ENCODE peak calls at places on chromosomes 2 and 18, in six cellular contexts. One of them, this sample, is unnamed.

GRCh38 chr2:96574364-96574763 is 37.8 kb downstream of the ARID5A start:
- DNase-seq in H9: no peak
- DNase-seq in IMR-90: no peak
- DNase-seq in mesenchymal stem cell: peak
- DNase-seq in neuronal stem cell: no peak
- DNase-seq in H1: no peak
- DNase-seq in this sample: no peak

GRCh38 chr2:86256300-86256699 is 57.0 kb downstream of the MRPL35 start:
- DNase-seq in H9: no peak
- DNase-seq in IMR-90: no peak
- DNase-seq in mesenchymal stem cell: no peak
- DNase-seq in neuronal stem cell: no peak
- DNase-seq in H1: no peak
- DNase-seq in this sample: no peak

GRCh38 chr2:127586136-127586535 is 50.7 kb downstream of the MYO7B start:
- DNase-seq in H9: no peak
- DNase-seq in IMR-90: no peak
- DNase-seq in mesenchymal stem cell: no peak
- DNase-seq in neuronal stem cell: no peak
- DNase-seq in H1: no peak
- DNase-seq in this sample: no peak

GRCh38 chr18:72871091-72871490 is 3.3 kb upstream of the NETO1 start:
- DNase-seq in H9: no peak
- DNase-seq in IMR-90: peak
- DNase-seq in mesenchymal stem cell: no peak
- DNase-seq in neuronal stem cell: no peak
- DNase-seq in H1: no peak
- DNase-seq in this sample: no peak

GRCh38 chr2:113039158-113039557 is 13.5 kb downstream of the IL36B start:
- DNase-seq in H9: no peak
- DNase-seq in IMR-90: no peak
- DNase-seq in mesenchymal stem cell: no peak
- DNase-seq in neuronal stem cell: no peak
- DNase-seq in H1: no peak
- DNase-seq in this sample: no peak

GRCh38 chr18:23388357-23388756 is 64.7 kb upstream of the RIOK3 start:
- DNase-seq in H9: no peak
- DNase-seq in IMR-90: no peak
- DNase-seq in mesenchymal stem cell: no peak
- DNase-seq in neuronal stem cell: no peak
- DNase-seq in H1: no peak
- DNase-seq in this sample: no peak

GRCh38 chr18:13235981-13236380 is 17.4 kb downstream of the LDLRAD4 start:
- DNase-seq in H9: no peak
- DNase-seq in IMR-90: no peak
- DNase-seq in mesenchymal stem cell: no peak
- DNase-seq in neuronal stem cell: no peak
- DNase-seq in H1: no peak
- DNase-seq in this sample: no peak

GRCh38 chr2:157784169-157784822 is 91.8 kb downstream of the ACVR1 start:
- DNase-seq in H9: peak
- DNase-seq in IMR-90: peak
- DNase-seq in mesenchymal stem cell: peak
- DNase-seq in neuronal stem cell: no peak
- DNase-seq in H1: no peak
- DNase-seq in this sample: no peak

GRCh38 chr18:69217271-69217670 is 183.4 kb upstream of the DOK6 start:
- DNase-seq in H9: no peak
- DNase-seq in IMR-90: no peak
- DNase-seq in mesenchymal stem cell: no peak
- DNase-seq in neuronal stem cell: no peak
- DNase-seq in H1: no peak
- DNase-seq in this sample: no peak

GRCh38 chr18:69222089-69222488 is 178.6 kb upstream of the DOK6 start:
- DNase-seq in H9: no peak
- DNase-seq in IMR-90: no peak
- DNase-seq in mesenchymal stem cell: no peak
- DNase-seq in neuronal stem cell: no peak
- DNase-seq in H1: no peak
- DNase-seq in this sample: no peak

GRCh38 chr18:69216390-69216789 is 184.3 kb upstream of the DOK6 start:
- DNase-seq in H9: no peak
- DNase-seq in IMR-90: no peak
- DNase-seq in mesenchymal stem cell: no peak
- DNase-seq in neuronal stem cell: no peak
- DNase-seq in H1: no peak
- DNase-seq in this sample: no peak

GRCh38 chr18:69215151-69215550 is 185.5 kb upstream of the DOK6 start:
- DNase-seq in H9: no peak
- DNase-seq in IMR-90: no peak
- DNase-seq in mesenchymal stem cell: no peak
- DNase-seq in neuronal stem cell: no peak
- DNase-seq in H1: no peak
- DNase-seq in this sample: no peak

DNA sequence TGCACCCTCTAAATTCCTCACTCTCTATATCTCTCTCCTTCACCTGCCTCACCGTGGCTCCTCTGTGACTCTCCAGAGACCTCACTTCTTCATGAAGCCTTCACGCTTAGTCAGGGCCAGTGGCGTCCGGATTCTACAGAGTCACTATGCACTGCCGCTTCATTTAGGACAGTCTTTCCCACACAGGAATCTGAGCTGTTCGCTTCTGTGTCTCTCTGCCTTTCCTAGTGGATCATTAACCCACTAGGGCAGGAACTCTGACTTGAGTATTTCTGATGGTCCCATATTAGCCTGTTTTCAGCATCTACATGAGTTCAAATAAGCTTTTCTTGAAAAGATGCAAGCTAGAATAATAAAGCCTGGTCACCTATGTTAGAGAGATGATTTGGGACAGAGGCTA is 180.2 kb upstream of the DOK6 start:
- DNase-seq in H9: no peak
- DNase-seq in IMR-90: no peak
- DNase-seq in mesenchymal stem cell: no peak
- DNase-seq in neuronal stem cell: no peak
- DNase-seq in H1: no peak
- DNase-seq in this sample: no peak
- H4K91ac ChIP-seq in H9: no peak
- H4K91ac ChIP-seq in IMR-90: no peak
- H4K91ac ChIP-seq in mesenchymal stem cell: no peak
- H4K91ac ChIP-seq in neuronal stem cell: no peak
- H4K91ac ChIP-seq in H1: no peak
- H4K91ac ChIP-seq in this sample: no peak

GRCh38 chr18:63198868-63199742 is 120.5 kb downstream of the BCL2 start:
- DNase-seq in H9: no peak
- DNase-seq in IMR-90: no peak
- DNase-seq in mesenchymal stem cell: no peak
- DNase-seq in neuronal stem cell: no peak
- DNase-seq in H1: no peak
- DNase-seq in this sample: no peak
- H3K23ac ChIP-seq in H9: no peak
- H3K23ac ChIP-seq in IMR-90: peak
- H3K23ac ChIP-seq in mesenchymal stem cell: no peak
- H3K23ac ChIP-seq in neuronal stem cell: no peak
- H3K23ac ChIP-seq in H1: no peak
- H3K23ac ChIP-seq in this sample: peak

GRCh38 chr2:216498418-216499413 is at the start of gene RPL37A:
- DNase-seq in H9: peak
- DNase-seq in IMR-90: peak
- DNase-seq in mesenchymal stem cell: peak
- DNase-seq in neuronal stem cell: peak
- DNase-seq in H1: peak
- DNase-seq in this sample: peak
- H4K8ac ChIP-seq in H9: peak
- H4K8ac ChIP-seq in IMR-90: peak
- H4K8ac ChIP-seq in mesenchymal stem cell: peak
- H4K8ac ChIP-seq in neuronal stem cell: peak
- H4K8ac ChIP-seq in H1: peak
- H4K8ac ChIP-seq in this sample: peak

GRCh38 chr18:61847164-61847791 is 45.5 kb downstream of the RNF152 start:
- DNase-seq in H9: no peak
- DNase-seq in IMR-90: no peak
- DNase-seq in mesenchymal stem cell: no peak
- DNase-seq in neuronal stem cell: no peak
- DNase-seq in H1: no peak
- DNase-seq in this sample: no peak
- H4K91ac ChIP-seq in H9: no peak
- H4K91ac ChIP-seq in IMR-90: no peak
- H4K91ac ChIP-seq in mesenchymal stem cell: no peak
- H4K91ac ChIP-seq in neuronal stem cell: no peak
- H4K91ac ChIP-seq in H1: no peak
- H4K91ac ChIP-seq in this sample: no peak

DNA sequence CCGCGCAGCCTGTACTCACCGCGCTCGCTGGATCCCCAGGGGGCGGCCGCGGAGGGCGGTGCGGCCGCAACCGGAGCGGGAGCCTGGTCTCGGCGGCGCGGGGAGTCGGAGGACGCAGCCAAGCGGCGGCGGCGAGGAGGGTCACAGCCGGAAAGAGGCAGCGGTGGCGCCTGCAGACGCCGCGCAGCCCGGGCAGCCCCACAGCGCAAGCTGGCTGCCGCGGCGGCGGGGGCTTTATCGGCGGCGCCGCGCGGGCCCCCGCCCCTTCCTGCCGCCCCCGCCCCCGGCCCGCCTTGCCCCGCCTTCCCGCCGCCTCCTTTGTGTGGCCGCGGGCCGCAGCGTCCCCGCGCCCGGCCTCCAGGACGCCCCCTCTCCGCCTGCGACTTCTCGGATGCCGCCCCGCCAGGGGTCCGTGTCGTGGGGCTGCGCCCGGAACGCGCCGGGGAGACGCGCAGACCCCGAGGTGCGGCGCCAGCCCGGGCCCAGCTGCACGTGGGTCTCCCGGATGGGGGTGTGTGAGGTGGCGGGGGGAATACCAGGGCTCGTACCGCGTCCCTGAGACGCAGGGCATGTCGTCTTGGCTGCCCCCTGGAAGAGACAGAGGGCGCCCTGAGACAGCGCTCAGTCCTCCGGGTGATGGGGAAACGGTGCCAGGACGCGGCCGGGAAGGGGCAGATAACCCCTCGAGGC is at the start of gene SERPINE2:
- DNase-seq in H9: peak
- DNase-seq in IMR-90: peak
- DNase-seq in mesenchymal stem cell: peak
- DNase-seq in neuronal stem cell: peak
- DNase-seq in H1: peak
- DNase-seq in this sample: peak
- H3K23ac ChIP-seq in H9: no peak
- H3K23ac ChIP-seq in IMR-90: peak
- H3K23ac ChIP-seq in mesenchymal stem cell: peak
- H3K23ac ChIP-seq in neuronal stem cell: peak
- H3K23ac ChIP-seq in H1: no peak
- H3K23ac ChIP-seq in this sample: no peak

GRCh38 chr2:6828299-6828584 is 37.5 kb downstream of the CMPK2 start:
- DNase-seq in H9: no peak
- DNase-seq in IMR-90: peak
- DNase-seq in mesenchymal stem cell: peak
- DNase-seq in neuronal stem cell: no peak
- DNase-seq in H1: no peak
- DNase-seq in this sample: peak
- H4K8ac ChIP-seq in H9: no peak
- H4K8ac ChIP-seq in IMR-90: no peak
- H4K8ac ChIP-seq in mesenchymal stem cell: no peak
- H4K8ac ChIP-seq in neuronal stem cell: no peak
- H4K8ac ChIP-seq in H1: no peak
- H4K8ac ChIP-seq in this sample: no peak

DNA sequence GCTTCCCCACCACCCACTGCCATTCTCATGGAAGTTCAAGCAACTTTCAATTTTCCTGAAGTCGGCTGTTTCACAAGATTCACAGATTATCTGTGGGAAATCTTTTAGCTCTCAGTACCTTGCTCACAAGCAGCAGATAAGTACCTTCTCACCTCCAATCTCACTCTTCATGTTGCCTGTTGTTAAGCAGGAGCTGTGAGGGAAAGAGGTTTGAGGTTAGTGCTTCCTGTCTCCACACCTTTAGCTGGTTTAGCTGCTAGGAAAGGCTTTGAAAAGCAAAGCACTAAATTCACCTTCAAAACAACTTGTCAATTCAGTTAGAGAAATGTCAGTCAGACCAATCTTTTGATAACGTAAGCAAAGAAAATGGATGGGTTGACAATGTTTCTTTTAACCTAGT is 13.6 kb downstream of the CD28 start:
- DNase-seq in H9: no peak
- DNase-seq in IMR-90: no peak
- DNase-seq in mesenchymal stem cell: no peak
- DNase-seq in neuronal stem cell: no peak
- DNase-seq in H1: no peak
- DNase-seq in this sample: no peak
- H4K91ac ChIP-seq in H9: no peak
- H4K91ac ChIP-seq in IMR-90: no peak
- H4K91ac ChIP-seq in mesenchymal stem cell: no peak
- H4K91ac ChIP-seq in neuronal stem cell: no peak
- H4K91ac ChIP-seq in H1: no peak
- H4K91ac ChIP-seq in this sample: no peak

GRCh38 chr2:55061534-55062344 is 11.5 kb upstream of the RTN4 start:
- DNase-seq in H9: no peak
- DNase-seq in IMR-90: no peak
- DNase-seq in mesenchymal stem cell: no peak
- DNase-seq in neuronal stem cell: no peak
- DNase-seq in H1: no peak
- DNase-seq in this sample: no peak
- H3K23ac ChIP-seq in H9: no peak
- H3K23ac ChIP-seq in IMR-90: no peak
- H3K23ac ChIP-seq in mesenchymal stem cell: no peak
- H3K23ac ChIP-seq in neuronal stem cell: no peak
- H3K23ac ChIP-seq in H1: peak
- H3K23ac ChIP-seq in this sample: no peak